ENCODE peak calls at places on chromosomes 1 and 21, in ten cellular contexts. P is adrenal gland, S is epithelial cell of esophagus, D is astrocyte, M is HCT116, C is kidney, G is WTC11, B is uterus, N is H1, R is GM23338. I is an unnamed sample.
A peak's percentile ranks its signal among the peaks of the same experiment; 100 is the strongest.

GRCh38 chr1:230072866-230073265 is 5.8 kb downstream of the GALNT2 start:
- DNase-seq in P (no peak), S (peak; percentile 34), D (no peak), M (no peak), C (no peak), G (no peak), B (no peak), N (no peak), R (no peak), I (no peak)

GRCh38 chr1:35451125-35451528 is 106.1 kb downstream of the KIAA0319L start:
- DNase-seq in P (peak; percentile 94), S (peak; percentile 78), D (peak; percentile 35), M (peak; percentile 29), C (peak; percentile 86), G (peak; percentile 86), B (peak; percentile 73), N (peak; percentile 25), R (peak; percentile 85), I (peak; percentile 59)

GRCh38 chr1:85862456-85862855 is 154.2 kb upstream of the ZNHIT6 start:
- DNase-seq in P (no peak), S (no peak), D (no peak), M (no peak), C (no peak), G (no peak), B (no peak), N (no peak), R (no peak), I (no peak)

GRCh38 chr21:26982767-26983166 is 15.9 kb upstream of the ADAMTS5 start:
- DNase-seq in P (peak; percentile 30), S (peak; percentile 88), D (peak; percentile 29), M (no peak), C (no peak), G (no peak), B (peak; percentile 41), N (no peak), R (peak; percentile 3), I (no peak)

GRCh38 chr1:32489774-32490454 is 25.0 kb downstream of the ZBTB8B start:
- DNase-seq in P (no peak), S (no peak), D (no peak), M (no peak), C (no peak), G (no peak), B (no peak), N (no peak), R (no peak), I (no peak)

GRCh38 chr1:9317591-9318331 is 25.1 kb downstream of the SPSB1 start:
- DNase-seq in P (peak; percentile 53), S (peak; percentile 63), D (peak; percentile 73), M (no peak), C (no peak), G (no peak), B (peak; percentile 82), N (no peak), R (no peak), I (no peak)

GRCh38 chr1:156749429-156750118 is 1.9 kb downstream of the HDGF start:
- DNase-seq in P (no peak), S (no peak), D (no peak), M (no peak), C (no peak), G (no peak), B (no peak), N (no peak), R (no peak), I (no peak)

GRCh38 chr1:244326757-244327156 is 125.0 kb downstream of the ADSS2 start:
- DNase-seq in P (no peak), S (no peak), D (no peak), M (no peak), C (no peak), G (no peak), B (no peak), N (no peak), R (no peak), I (no peak)

GRCh38 chr1:11731719-11732283 is 4.1 kb upstream of the AGTRAP start:
- DNase-seq in P (peak; percentile 54), S (peak; percentile 37), D (peak; percentile 38), M (no peak), C (peak; percentile 93), G (peak; percentile 67), B (peak; percentile 77), N (no peak), R (peak; percentile 85), I (no peak)

GRCh38 chr1:32622806-32623694 is 27.3 kb downstream of the ZBTB8OS start:
- DNase-seq in P (no peak), S (no peak), D (no peak), M (no peak), C (no peak), G (no peak), B (no peak), N (no peak), R (no peak), I (no peak)

GRCh38 chr1:180230791-180231505 is 884 bp downstream of the LHX4 start:
- DNase-seq in P (no peak), S (peak; percentile 43), D (peak; percentile 62), M (no peak), C (no peak), G (peak; percentile 74), B (no peak), N (no peak), R (peak; percentile 91), I (no peak)

DNA sequence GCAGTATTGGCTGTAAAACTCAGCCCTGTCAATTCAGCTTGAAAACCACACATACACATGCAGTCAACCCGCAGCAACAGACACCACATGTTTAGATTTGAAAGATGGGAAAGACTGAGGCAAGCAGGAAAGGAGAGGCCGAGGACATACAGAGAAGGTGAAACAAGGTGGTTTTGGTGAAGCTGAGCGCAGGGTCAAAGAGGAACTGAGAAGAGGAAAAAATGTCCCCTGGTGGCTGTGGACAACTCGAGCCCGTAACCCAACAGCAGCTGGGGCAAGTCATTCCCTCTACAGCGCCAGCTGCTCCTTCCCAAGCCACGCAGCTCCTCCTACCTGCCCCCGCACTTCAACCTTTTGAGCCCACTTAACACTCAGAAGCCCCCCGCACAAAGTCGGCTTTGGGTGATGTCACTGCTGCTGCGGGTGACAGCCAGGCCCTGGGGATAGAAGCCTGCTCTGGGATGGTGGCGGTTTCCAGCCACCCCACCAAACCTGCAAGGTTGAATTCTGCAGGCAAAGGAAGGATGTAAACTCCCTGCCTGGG is 63.0 kb downstream of the KCNN3 start:
- DNase-seq in P (no peak), S (no peak), D (no peak), M (no peak), C (no peak), G (no peak), B (no peak), N (no peak), R (no peak), I (no peak)
- TF ChIP-seq CTCF in P (no peak), S (no peak), D (no peak), M (no peak), C (no peak), G (no peak), B (no peak), N (no peak), R (no peak), I (no peak)

DNA sequence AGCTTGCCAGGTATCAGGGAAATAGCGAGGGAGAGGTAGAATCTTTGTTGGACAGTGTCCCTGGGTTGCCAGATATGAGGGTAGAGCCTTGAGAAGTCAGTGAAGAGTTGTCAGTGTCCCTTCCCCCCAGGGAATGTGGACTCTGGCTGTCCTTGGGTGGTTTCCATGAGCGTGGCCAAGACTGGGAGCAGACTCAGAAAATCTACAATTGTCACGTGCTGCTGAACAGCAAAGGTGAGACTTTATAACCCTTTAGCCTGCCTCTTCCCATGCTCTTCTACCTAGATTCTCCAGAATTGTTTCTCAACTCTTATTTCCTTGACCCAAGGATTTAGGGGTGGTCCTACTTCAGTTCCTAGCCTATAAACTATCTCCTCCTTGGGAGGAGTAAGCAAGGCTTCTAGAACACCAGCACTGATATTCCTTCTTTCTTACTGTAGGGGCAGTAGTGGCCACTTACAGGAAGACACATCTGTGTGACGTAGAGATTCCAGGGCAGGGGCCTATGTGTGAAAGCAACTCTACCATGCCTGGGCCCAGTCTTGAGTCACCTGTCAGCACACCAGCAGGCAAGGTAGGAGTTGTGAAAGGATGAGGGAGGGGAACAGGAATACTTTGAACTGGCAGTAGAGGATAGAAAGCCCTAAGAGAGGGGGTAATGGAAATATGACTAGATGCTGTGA is 1.6 kb downstream of the NIT1 start:
- DNase-seq in P (peak; percentile 87), S (peak; percentile 96), D (peak; percentile 71), M (peak; percentile 86), C (no peak), G (peak; percentile 25), B (no peak), N (no peak), R (peak; percentile 90), I (no peak)
- TF ChIP-seq CTCF in P (peak; percentile 54), S (peak; percentile 64), D (peak; percentile 48), M (no peak), C (peak; percentile 32), G (no peak), B (no peak), N (no peak), R (peak; percentile 44), I (peak; percentile 37)

GRCh38 chr1:231584117-231584516 is 42.5 kb upstream of the DISC1 start:
- DNase-seq in P (no peak), S (peak; percentile 66), D (peak; percentile 70), M (peak; percentile 33), C (no peak), G (no peak), B (no peak), N (no peak), R (no peak), I (no peak)
- TF ChIP-seq CTCF in P (peak; percentile 23), S (peak; percentile 31), D (no peak), M (peak; percentile 45), C (no peak), G (no peak), B (no peak), N (no peak), R (peak; percentile 17), I (no peak)

GRCh38 chr1:216740334-216740733 is 17.1 kb upstream of the ESRRG start:
- DNase-seq in P (no peak), S (no peak), D (no peak), M (no peak), C (no peak), G (no peak), B (no peak), N (no peak), R (peak; percentile 64), I (no peak)
- TF ChIP-seq CTCF in P (no peak), S (no peak), D (no peak), M (no peak), C (no peak), G (no peak), B (no peak), N (no peak), R (no peak), I (no peak)

DNA sequence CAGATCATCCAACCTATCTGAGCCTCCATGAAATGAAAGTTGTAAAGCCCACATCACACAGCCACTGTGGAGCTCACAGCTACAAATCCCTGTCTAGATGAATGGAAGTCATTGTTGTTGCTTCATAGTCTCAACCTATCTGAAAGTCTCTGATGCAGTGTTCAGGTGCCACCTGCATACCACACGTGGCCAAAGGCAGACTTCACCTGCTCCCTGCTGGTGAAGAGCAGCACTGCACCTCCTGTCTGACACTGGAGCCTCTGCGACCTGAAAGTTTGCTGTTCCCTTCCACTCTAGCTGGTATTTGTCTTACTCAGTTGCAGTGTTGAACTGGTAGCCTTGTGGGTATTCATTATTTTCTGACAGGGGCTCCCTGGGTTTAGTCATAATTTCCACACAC is 18.4 kb downstream of the LORICRIN start:
- DNase-seq in P (no peak), S (peak; percentile 82), D (no peak), M (peak; percentile 66), C (no peak), G (peak; percentile 78), B (no peak), N (no peak), R (peak; percentile 87), I (no peak)
- TF ChIP-seq CTCF in P (peak; percentile 36), S (peak; percentile 92), D (peak; percentile 32), M (peak; percentile 58), C (peak; percentile 53), G (peak; percentile 88), B (no peak), N (peak; percentile 99), R (peak; percentile 93), I (peak; percentile 13)